ENCODE peak calls at places on chromosome 10, in six cellular contexts. U is HuH-7.5; H is GM18507; N is fibroblast of mammary gland; G is activated CD8-positive, alpha-beta memory T cell treated with anti-CD3 and anti-CD28 coated beads, Interleukin-2, amount 50 U/mL, for 48 hours; S is cardiac fibroblast. K is an unnamed sample.

GRCh38 chr10:96482815-96483588 is 30.7 kb downstream of the TLL2 start:
- DNase-seq in U (no peak), G (no peak), N (no peak), S (no peak), H (no peak), K (no peak)

GRCh38 chr10:49426490-49427360 is 30.8 kb upstream of the DRGX start:
- DNase-seq in H (no peak), S (no peak), U (no peak), G (no peak), N (peak), K (no peak)

GRCh38 chr10:79084012-79084971 is 15.5 kb downstream of the ZMIZ1 start:
- DNase-seq in N (peak), G (no peak), U (peak), H (no peak), S (peak), K (no peak)

GRCh38 chr10:79396587-79396986 is 48.8 kb downstream of the ZCCHC24 start:
- DNase-seq in G (no peak), U (no peak), S (no peak), N (no peak), H (no peak), K (no peak)

GRCh38 chr10:79038841-79039201 is 29.9 kb upstream of the ZMIZ1 start:
- DNase-seq in G (no peak), N (no peak), S (no peak), U (no peak), H (no peak), K (no peak)

GRCh38 chr10:114258274-114258840 is 19.3 kb downstream of the VWA2 start:
- DNase-seq in H (no peak), G (no peak), S (no peak), N (no peak), U (no peak), K (no peak)

GRCh38 chr10:74642901-74643585 is 183.4 kb upstream of the KAT6B start:
- DNase-seq in H (no peak), N (no peak), S (no peak), G (no peak), U (no peak), K (no peak)

GRCh38 chr10:18753496-18753895 is 94.3 kb downstream of the ARL5B start:
- DNase-seq in U (no peak), H (no peak), N (no peak), S (no peak), G (no peak), K (no peak)

GRCh38 chr10:50447691-50448090 is 176.1 kb downstream of the SGMS1 start:
- DNase-seq in U (no peak), S (peak), H (no peak), N (no peak), G (no peak), K (no peak)

GRCh38 chr10:129888784-129889616 is 75.1 kb downstream of the EBF3 start:
- DNase-seq in S (peak), H (peak), U (peak), N (peak), G (peak), K (peak)

GRCh38 chr10:104510644-104511043 is 130.4 kb upstream of the SORCS3 start:
- DNase-seq in H (no peak), U (no peak), G (no peak), S (no peak), N (no peak), K (no peak)

GRCh38 chr10:50421026-50421719 is 169.9 kb upstream of the ASAH2 start:
- DNase-seq in U (no peak), S (peak), H (no peak), N (peak), G (no peak), K (peak)

GRCh38 chr10:71981024-71981867 is 17.1 kb downstream of the CHST3 start:
- DNase-seq in S (peak), U (no peak), N (peak), G (no peak), H (no peak), K (no peak)

GRCh38 chr10:125629758-125630376 is 53.1 kb downstream of the TEX36 start:
- DNase-seq in N (peak), G (no peak), U (peak), H (no peak), S (peak), K (peak)

GRCh38 chr10:60426425-60426824 is 36.8 kb upstream of the ANK3 start:
- DNase-seq in H (no peak), S (peak), G (no peak), U (no peak), N (peak), K (no peak)

GRCh38 chr10:121927361-121927840 is 430 bp downstream of the ATE1 start:
- DNase-seq in N (peak), S (no peak), H (peak), G (peak), U (peak), K (peak)

GRCh38 chr10:111034598-111035310 is 42.1 kb upstream of the ADRA2A start:
- DNase-seq in N (no peak), U (no peak), G (no peak), H (no peak), S (peak), K (no peak)

GRCh38 chr10:1148855-1149620 is 92.9 kb downstream of the WDR37 start:
- DNase-seq in H (no peak), N (no peak), G (no peak), U (no peak), S (no peak), K (no peak)

GRCh38 chr10:67662415-67662814 is 33.6 kb downstream of the CTNNA3 start:
- DNase-seq in G (no peak), U (no peak), N (no peak), S (no peak), H (no peak), K (no peak)

GRCh38 chr10:35934637-35934995 is 292.5 kb upstream of the FZD8 start:
- DNase-seq in G (no peak), H (no peak), S (no peak), U (no peak), N (no peak), K (no peak)

GRCh38 chr10:72096115-72097000 is 8.0 kb upstream of the SPOCK2 start:
- DNase-seq in S (peak), N (peak), G (no peak), U (no peak), H (no peak), K (no peak)

GRCh38 chr10:66322261-66322660 is 603.6 kb upstream of the LRRTM3 start:
- DNase-seq in U (no peak), H (no peak), S (no peak), N (no peak), G (no peak), K (no peak)

GRCh38 chr10:131885391-131886165 is 15.2 kb upstream of the PPP2R2D start:
- DNase-seq in S (peak), G (peak), H (peak), U (peak), N (peak), K (peak)

GRCh38 chr10:86815035-86815617 is 58.7 kb downstream of the BMPR1A start:
- DNase-seq in G (no peak), H (no peak), U (no peak), N (peak), S (peak), K (no peak)

GRCh38 chr10:113187066-113187777 is 237.2 kb downstream of the TCF7L2 start:
- DNase-seq in N (no peak), G (no peak), U (no peak), S (peak), H (no peak), K (no peak)

GRCh38 chr10:76430330-76430729 is 998.9 kb downstream of the LRMDA start:
- DNase-seq in N (peak), U (no peak), H (no peak), G (no peak), S (no peak), K (no peak)